ENCODE peak calls at places on chromosomes 5 and 9, in ten cellular contexts. W is omental fat pad; V is HL-60; B is breast epithelium; R is CD8-positive, alpha-beta T cell; M is endothelial cell; E is cardiac muscle cell; N is astrocyte of the cerebellum; J is spleen; P is cardiac fibroblast. D is an unnamed sample.

GRCh38 chr5:132500931-132501628 is 10.5 kb upstream of the IRF1 start:
- DNase-seq in V (peak; percentile 63), N (no peak), M (peak; percentile 57), J (peak; percentile 93), R (peak; percentile 80), E (peak; percentile 80), P (peak; percentile 76), B (no peak), W (no peak), D (peak; percentile 34)

GRCh38 chr9:90142580-90142979 is 500.0 kb downstream of the DIRAS2 start:
- DNase-seq in V (peak; percentile 46), N (peak; percentile 6), E (peak; percentile 62), R (peak; percentile 63), B (no peak), W (peak; percentile 34), J (no peak), M (peak; percentile 61), P (peak; percentile 58), D (peak; percentile 8)

GRCh38 chr5:137758719-137759312 is 4.7 kb upstream of the HNRNPA0 start:
- DNase-seq in N (no peak), P (peak; percentile 48), B (no peak), V (no peak), M (no peak), J (no peak), R (no peak), E (no peak), W (no peak), D (no peak)

GRCh38 chr9:83451308-83451707 is 86.9 kb downstream of the FRMD3 start:
- DNase-seq in P (no peak), J (no peak), W (no peak), N (no peak), E (no peak), B (peak; percentile 56), R (no peak), M (no peak), V (no peak), D (no peak)

GRCh38 chr9:133760713-133761290 is 22.6 kb upstream of the SARDH start:
- DNase-seq in J (no peak), B (no peak), W (no peak), N (no peak), R (no peak), E (no peak), M (no peak), V (no peak), P (no peak), D (no peak)

GRCh38 chr9:22030101-22030598 is 21.0 kb upstream of the CDKN2B start:
- DNase-seq in R (no peak), V (peak; percentile 36), N (no peak), B (no peak), E (peak; percentile 84), M (no peak), W (no peak), J (no peak), P (peak; percentile 89), D (peak; percentile 41)

GRCh38 chr5:180799902-180800801 is 2.5 kb downstream of the MGAT1 start:
- DNase-seq in V (no peak), E (peak; percentile 53), M (no peak), R (no peak), N (no peak), W (no peak), B (no peak), P (peak; percentile 82), J (no peak), D (no peak)

GRCh38 chr5:54146906-54147305 is 163.5 kb downstream of the ARL15 start:
- DNase-seq in N (no peak), P (no peak), W (no peak), V (no peak), E (no peak), R (no peak), M (no peak), J (no peak), B (no peak), D (no peak)

GRCh38 chr5:74143724-74144330 is 496.7 kb downstream of the ENC1 start:
- DNase-seq in P (no peak), V (no peak), R (no peak), M (no peak), E (no peak), B (no peak), N (no peak), W (no peak), J (no peak), D (no peak)

GRCh38 chr9:109914280-109915027 is 134.5 kb downstream of the PALM2AKAP2 start:
- DNase-seq in V (no peak), R (no peak), E (peak; percentile 97), P (peak; percentile 76), W (no peak), J (no peak), M (no peak), B (no peak), N (peak; percentile 96), D (peak; percentile 90)

DNA sequence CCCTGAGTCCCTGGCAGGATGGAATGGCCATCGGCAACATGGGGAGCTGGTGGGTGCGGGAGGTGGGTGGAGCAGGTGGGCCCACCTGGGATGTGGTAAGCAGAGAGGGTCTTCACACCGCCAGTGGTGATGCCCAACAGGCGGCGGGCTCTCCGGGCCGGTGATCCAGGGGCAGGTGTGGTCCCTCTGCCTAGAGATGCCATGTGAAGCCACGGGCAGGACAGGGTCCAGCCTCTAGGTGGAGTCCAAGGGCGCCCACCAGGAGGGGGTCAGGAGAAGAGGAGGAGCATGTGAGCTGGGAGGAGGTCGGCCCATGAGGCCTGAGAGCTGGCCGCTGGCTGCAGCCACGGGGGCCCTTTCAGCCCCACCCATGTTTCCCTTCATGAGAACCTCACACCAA is 221.1 kb downstream of the FANCC start:
- DNase-seq in N (no peak), E (no peak), W (no peak), M (no peak), B (no peak), P (no peak), V (no peak), J (no peak), R (no peak), D (no peak)
- TF ChIP-seq CTCF in N (no peak), E (no peak), W (no peak), M (no peak), B (no peak), P (no peak), V (no peak), J (no peak), R (no peak), D (no peak)

GRCh38 chr5:135747824-135748223 is 86.6 kb upstream of the SLC25A48 start:
- DNase-seq in P (no peak), V (no peak), E (no peak), B (no peak), N (no peak), M (no peak), W (no peak), R (no peak), J (no peak), D (no peak)

GRCh38 chr5:135745897-135746500 is 88.5 kb upstream of the SLC25A48 start:
- DNase-seq in V (no peak), E (no peak), R (no peak), P (no peak), W (no peak), M (no peak), N (no peak), B (no peak), J (no peak), D (no peak)

GRCh38 chr5:135753990-135754389 is 80.5 kb upstream of the SLC25A48 start:
- DNase-seq in V (no peak), R (no peak), P (no peak), W (no peak), J (no peak), N (no peak), M (no peak), E (no peak), B (no peak), D (no peak)

DNA sequence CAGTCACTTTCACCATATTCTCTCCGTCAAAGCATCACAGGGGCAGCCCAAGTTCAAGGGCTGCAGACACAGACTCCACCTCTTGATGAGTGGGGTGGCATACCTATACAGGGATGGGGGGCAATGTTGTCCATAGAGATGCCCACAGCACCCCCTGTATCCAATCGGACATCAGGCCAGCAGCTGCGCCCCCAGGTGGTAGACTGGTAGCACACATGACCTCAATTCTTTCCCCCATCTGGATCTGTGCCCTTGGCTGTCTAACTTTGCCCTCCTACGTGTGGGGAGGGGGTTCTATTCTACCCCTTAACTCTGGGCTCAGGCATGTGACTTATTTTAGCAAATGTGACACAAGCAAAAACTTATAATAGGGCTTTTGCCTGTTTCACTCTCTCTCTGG is 84.0 kb upstream of the SLC25A48 start:
- DNase-seq in P (no peak), E (no peak), M (no peak), B (no peak), J (no peak), N (no peak), R (no peak), V (no peak), W (no peak), D (no peak)
- TF ChIP-seq CTCF in P (no peak), E (no peak), M (no peak), B (no peak), J (no peak), N (peak; percentile 8), R (no peak), V (no peak), W (no peak), D (peak; percentile 6)

GRCh38 chr9:33264473-33265177 is at the start of the genes BAG1 and CHMP5:
- DNase-seq in B (peak; percentile 100), R (peak; percentile 100), V (peak; percentile 100), J (peak; percentile 100), N (peak; percentile 98), P (peak; percentile 100), M (peak; percentile 99), W (peak; percentile 99), E (peak; percentile 100), D (peak; percentile 99)
- TF ChIP-seq CTCF in B (no peak), R (no peak), V (no peak), J (no peak), N (peak; percentile 41), P (peak; percentile 30), M (peak; percentile 52), W (no peak), E (peak; percentile 36), D (peak; percentile 34)

DNA sequence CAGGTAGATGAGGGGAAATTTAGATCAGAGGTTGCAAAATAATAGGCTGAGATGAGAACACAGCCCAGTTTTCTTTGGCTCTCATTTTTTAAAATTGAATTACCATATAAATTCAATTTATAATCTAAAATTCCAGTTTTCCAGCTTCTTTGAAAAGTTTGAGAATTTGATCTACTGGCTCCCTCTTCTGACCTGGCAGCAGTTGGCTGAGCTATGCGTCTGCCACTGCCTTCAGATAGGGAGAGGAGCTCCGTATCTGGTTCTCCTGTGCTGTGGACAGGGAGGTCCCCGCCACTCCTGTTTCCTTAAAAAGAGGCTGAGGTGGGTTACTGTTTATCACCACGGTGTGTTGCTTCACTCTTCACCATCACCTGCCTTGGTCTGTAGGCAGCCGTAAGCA is 103.7 kb downstream of the ARHGAP26 start:
- DNase-seq in P (no peak), V (no peak), B (no peak), J (no peak), N (no peak), E (no peak), W (no peak), R (no peak), M (no peak), D (no peak)
- TF ChIP-seq CTCF in P (peak; percentile 9), V (no peak), B (no peak), J (no peak), N (no peak), E (no peak), W (no peak), R (no peak), M (no peak), D (peak; percentile 21)